ENCODE peak calls at places on chromosome 2, in four cellular contexts. O is dorsolateral prefrontal cortex, M is cardiac fibroblast, C is lung. P is an unnamed sample.

GRCh38 chr2:54673501-54673998 is 49.9 kb upstream of the EML6 start:
- DNase-seq in O (no peak), M (peak), C (peak), P (peak)

GRCh38 chr2:179817181-179817841 is 44.1 kb downstream of the ZNF385B start:
- DNase-seq in O (no peak), M (no peak), C (no peak), P (no peak)

GRCh38 chr2:172298009-172298408 is 129.4 kb upstream of the ITGA6 start:
- DNase-seq in O (no peak), M (no peak), C (no peak), P (no peak)

GRCh38 chr2:190572251-190572650 is 37.7 kb upstream of the NEMP2 start:
- DNase-seq in O (no peak), M (no peak), C (no peak), P (no peak)

GRCh38 chr2:65198737-65199136 is 28.9 kb upstream of the ACTR2 start:
- DNase-seq in O (no peak), M (peak), C (no peak), P (no peak)

GRCh38 chr2:147420517-147420916 is 424.3 kb upstream of the ACVR2A start:
- DNase-seq in O (no peak), M (no peak), C (no peak), P (no peak)

GRCh38 chr2:37456479-37456878 is 112.0 kb downstream of the QPCT start:
- DNase-seq in O (no peak), M (peak), C (no peak), P (peak)

GRCh38 chr2:33559336-33559735 is 39.8 kb downstream of the FAM98A start:
- DNase-seq in O (no peak), M (no peak), C (no peak), P (no peak)

GRCh38 chr2:197514754-197515153 is 1.1 kb upstream of the MOB4 start:
- DNase-seq in O (no peak), M (no peak), C (no peak), P (peak)

GRCh38 chr2:155377178-155377780 is 678.8 kb downstream of the KCNJ3 start:
- DNase-seq in O (no peak), M (peak), C (no peak), P (peak)

GRCh38 chr2:31828891-31829290 is 181.9 kb downstream of the MEMO1 start:
- DNase-seq in O (no peak), M (no peak), C (no peak), P (no peak)

GRCh38 chr2:1930956-1931914 is 186.9 kb upstream of the PXDN start:
- DNase-seq in O (no peak), M (no peak), C (no peak), P (no peak)

GRCh38 chr2:240967681-240968621 is 30.5 kb upstream of the SNED1 start:
- DNase-seq in O (no peak), M (no peak), C (no peak), P (no peak)

GRCh38 chr2:163191372-163191771 is 352.8 kb upstream of the KCNH7 start:
- DNase-seq in O (no peak), M (peak), C (no peak), P (peak)

GRCh38 chr2:46252891-46253659 is 44.1 kb upstream of the EPAS1 start:
- DNase-seq in O (peak), M (peak), C (no peak), P (no peak)

GRCh38 chr2:60439219-60439974 is 114.1 kb downstream of the BCL11A start:
- DNase-seq in O (no peak), M (peak), C (peak), P (peak)

GRCh38 chr2:222450021-222450420 is 25.7 kb downstream of the SGPP2 start:
- DNase-seq in O (no peak), M (no peak), C (no peak), P (no peak)

GRCh38 chr2:23904692-23905091 is 22.2 kb downstream of the ATAD2B start:
- DNase-seq in O (no peak), M (peak), C (no peak), P (no peak)

GRCh38 chr2:110688594-110689091 is 10.8 kb upstream of the BUB1 start:
- DNase-seq in O (no peak), M (no peak), C (no peak), P (no peak)

GRCh38 chr2:112846056-112846455 is 9.5 kb upstream of the IL1B start:
- DNase-seq in O (no peak), M (no peak), C (no peak), P (no peak)

GRCh38 chr2:169107645-169108044 is 38.3 kb downstream of the DHRS9 start:
- DNase-seq in O (no peak), M (no peak), C (no peak), P (peak)

GRCh38 chr2:128347701-128348504 is 29.2 kb upstream of the HS6ST1 start:
- DNase-seq in O (peak), M (peak), C (peak), P (no peak)

GRCh38 chr2:159942149-159942548 is 120.3 kb downstream of the PLA2R1 start:
- DNase-seq in O (no peak), M (peak), C (no peak), P (no peak)

GRCh38 chr2:97708608-97709007 is 4.8 kb upstream of the ZAP70 start:
- DNase-seq in O (no peak), M (no peak), C (no peak), P (no peak)

GRCh38 chr2:122481717-122482116 is 726.3 kb downstream of the TSN start:
- DNase-seq in O (no peak), M (peak), C (no peak), P (peak)

GRCh38 chr2:136117391-136117841 is 533 bp downstream of the CXCR4 start:
- DNase-seq in O (no peak), M (peak), C (peak), P (peak)

GRCh38 chr2:156155319-156155718 is 177.2 kb downstream of the NR4A2 start:
- DNase-seq in O (no peak), M (no peak), C (no peak), P (no peak)

GRCh38 chr2:117856415-117857210 is 42.1 kb downstream of the DDX18 start:
- DNase-seq in O (no peak), M (peak), C (no peak), P (no peak)

GRCh38 chr2:192814376-192814775 is 619.6 kb upstream of the TMEFF2 start:
- DNase-seq in O (no peak), M (no peak), C (no peak), P (no peak)

GRCh38 chr2:107757223-107757622 is 69.5 kb upstream of the RGPD4 start:
- DNase-seq in O (no peak), M (no peak), C (no peak), P (no peak)
- H3K4me3 ChIP-seq in O (no peak), M (no peak), C (no peak), P (no peak)

GRCh38 chr2:8281234-8281633 is 400.6 kb upstream of the ID2 start:
- DNase-seq in O (no peak), M (no peak), C (no peak), P (no peak)

GRCh38 chr2:8285081-8285480 is 396.8 kb upstream of the ID2 start:
- DNase-seq in O (no peak), M (peak), C (no peak), P (no peak)

GRCh38 chr2:8281950-8282857 is 399.7 kb upstream of the ID2 start:
- DNase-seq in O (no peak), M (no peak), C (no peak), P (no peak)

GRCh38 chr2:8285898-8286297 is 396.0 kb upstream of the ID2 start:
- DNase-seq in O (no peak), M (no peak), C (no peak), P (no peak)

DNA sequence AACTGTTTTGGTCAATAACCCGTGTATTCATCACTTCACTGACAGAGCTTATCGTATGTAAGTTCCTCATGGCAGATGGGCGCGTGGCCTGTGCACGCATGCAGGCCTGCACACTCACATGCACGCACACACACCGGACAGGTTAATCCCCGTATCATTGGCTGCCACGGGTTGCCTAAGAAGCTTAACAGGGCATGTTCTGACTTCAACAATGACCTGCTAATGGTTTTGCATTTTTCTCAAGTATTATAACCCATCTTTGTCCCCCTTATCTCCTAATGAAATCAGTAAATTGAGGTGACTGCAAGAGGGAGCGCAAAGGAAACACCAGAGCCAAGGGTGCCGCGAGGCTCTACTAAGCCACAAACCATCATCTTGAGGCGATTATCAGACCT is 399.0 kb upstream of the ID2 start:
- DNase-seq in O (no peak), M (no peak), C (no peak), P (no peak)
- TF ChIP-seq CTCF in O (no peak), M (no peak), C (no peak), P (no peak)

DNA sequence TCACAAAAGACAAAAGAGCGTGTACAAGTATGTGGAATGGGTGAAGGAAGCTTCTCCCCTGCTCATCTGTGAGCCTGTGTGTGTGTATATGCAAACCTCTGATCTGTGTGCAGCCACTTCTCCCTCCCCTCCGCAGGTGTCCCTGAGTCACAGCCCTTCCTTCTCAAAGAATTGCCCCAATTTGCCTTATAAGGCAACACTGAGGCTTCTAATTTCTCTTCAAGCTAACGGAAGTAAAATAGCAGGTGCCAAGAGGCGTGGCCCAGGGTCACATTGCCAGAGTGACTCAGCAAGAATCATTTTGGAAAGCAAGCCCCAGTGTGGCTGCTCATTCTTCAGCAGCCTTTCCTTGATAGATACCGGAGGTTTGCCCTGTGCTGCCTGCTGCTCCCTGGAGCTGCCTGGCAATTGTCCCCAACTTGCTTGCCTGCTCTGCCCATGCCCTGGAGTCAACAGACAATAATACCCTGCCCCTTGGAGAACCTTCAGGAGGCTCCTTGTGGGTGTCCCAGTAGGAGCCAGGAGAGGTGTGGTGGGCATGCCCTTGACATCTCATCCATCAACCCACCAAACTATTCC is 37.3 kb upstream of the BMP10 start:
- DNase-seq in O (no peak), M (peak), C (peak), P (peak)
- H3K4me3 ChIP-seq in O (no peak), M (no peak), C (no peak), P (no peak)

DNA sequence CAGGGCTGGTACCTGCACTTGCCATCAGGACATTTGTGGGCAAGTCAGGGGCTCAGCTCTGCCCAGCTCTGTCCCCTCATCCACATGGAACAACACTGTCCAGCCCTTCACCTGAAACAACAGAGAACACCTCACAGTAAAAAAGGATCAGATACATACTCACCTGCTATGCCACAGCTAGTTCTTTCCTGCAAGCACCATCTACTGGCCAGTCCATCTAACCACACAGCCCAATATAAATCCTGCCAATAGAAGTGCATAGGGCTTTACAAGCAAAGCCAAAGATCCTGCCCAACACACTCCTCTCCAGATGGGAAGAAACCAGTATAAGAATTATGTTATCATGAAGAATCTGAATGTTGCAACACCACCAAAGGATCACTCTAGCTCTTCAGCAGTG is 52.2 kb upstream of the GALNT13 start:
- DNase-seq in O (no peak), M (no peak), C (no peak), P (no peak)
- TF ChIP-seq CTCF in O (no peak), M (no peak), C (no peak), P (no peak)

GRCh38 chr2:120442541-120442922 is 96.6 kb downstream of the INHBB start:
- DNase-seq in O (no peak), M (no peak), C (no peak), P (no peak)
- H3K4me3 ChIP-seq in O (peak), M (peak), C (no peak), P (no peak)

DNA sequence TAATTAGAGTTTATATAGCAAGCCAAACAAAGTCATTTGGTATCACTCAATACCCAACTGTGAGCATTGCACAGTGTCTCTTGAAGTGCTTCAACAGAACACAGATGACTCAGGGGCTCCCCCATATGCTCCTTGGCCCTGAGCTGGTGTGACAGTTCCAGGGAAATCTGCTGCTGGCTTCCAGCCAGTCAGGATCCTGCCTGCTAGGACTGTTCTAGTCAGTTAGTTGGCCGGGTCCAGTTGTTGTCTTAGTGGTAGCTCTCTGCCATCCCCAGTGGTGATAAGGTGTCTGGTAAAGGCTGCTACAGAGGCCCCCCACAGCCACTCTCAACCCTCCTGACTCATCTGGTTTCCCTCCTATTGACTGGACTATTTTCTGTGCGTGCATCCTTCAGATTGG is 100.3 kb downstream of the IRS1 start:
- DNase-seq in O (peak), M (peak), C (peak), P (no peak)
- TF ChIP-seq CTCF in O (no peak), M (peak), C (no peak), P (no peak)

GRCh38 chr2:38747819-38748218 is 3.3 kb downstream of the SRSF7 start:
- DNase-seq in O (no peak), M (no peak), C (no peak), P (no peak)
- H3K4me3 ChIP-seq in O (no peak), M (no peak), C (no peak), P (no peak)

GRCh38 chr2:158097481-158097880 is 4.2 kb upstream of the UPP2 start:
- DNase-seq in O (no peak), M (no peak), C (no peak), P (no peak)

GRCh38 chr2:158094487-158095092 is 7.1 kb upstream of the UPP2 start:
- DNase-seq in O (no peak), M (no peak), C (no peak), P (no peak)

GRCh38 chr2:158098171-158098570 is 3.5 kb upstream of the UPP2 start:
- DNase-seq in O (no peak), M (no peak), C (no peak), P (no peak)

GRCh38 chr2:158095269-158095668 is 6.4 kb upstream of the UPP2 start:
- DNase-seq in O (no peak), M (no peak), C (no peak), P (no peak)

DNA sequence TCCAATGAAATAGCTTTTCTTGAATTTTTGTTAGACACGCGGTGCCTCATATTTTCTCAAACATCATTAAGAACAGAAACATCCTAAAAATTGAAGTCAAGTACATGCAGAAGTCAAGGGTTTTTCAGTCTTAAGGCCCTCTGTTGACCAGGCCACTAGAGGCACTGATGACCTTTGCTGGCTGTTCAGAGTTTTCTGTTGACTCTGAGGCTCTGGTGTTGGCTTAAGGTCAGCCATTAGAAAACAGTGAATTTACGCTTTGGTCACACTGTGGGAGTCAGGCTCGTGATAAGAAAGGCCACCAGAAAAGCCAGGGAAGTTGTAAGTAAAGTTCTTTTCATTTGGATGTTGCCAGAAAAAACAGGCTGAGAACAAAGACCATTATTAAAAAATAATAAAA is 5.8 kb upstream of the UPP2 start:
- DNase-seq in O (no peak), M (no peak), C (no peak), P (no peak)
- TF ChIP-seq CTCF in O (no peak), M (no peak), C (no peak), P (no peak)